ENCODE peak calls at places on chromosomes 12 and 14, in four cellular contexts. U, B, M and R are unnamed samples.

GRCh38 chr12:52837341-52837741 is 3.2 kb upstream of the KRT79 start:
- DNase-seq in U (no peak), B (peak), M (no peak), R (peak)

GRCh38 chr12:128623748-128624147 is 200.0 kb downstream of the SLC15A4 start:
- DNase-seq in U (no peak), B (no peak), M (no peak), R (no peak)

GRCh38 chr14:68084256-68084655 is 264.7 kb downstream of the RAD51B start:
- DNase-seq in U (no peak), B (peak), M (no peak), R (peak)

GRCh38 chr14:51095854-51096823 is 1.2 kb upstream of the TRIM9 start:
- DNase-seq in U (peak), B (no peak), M (peak), R (peak)

GRCh38 chr14:92323031-92323915 is at the start of gene SLC24A4:
- DNase-seq in U (no peak), B (no peak), M (peak), R (no peak)

GRCh38 chr14:73239463-73240241 is 2.3 kb downstream of the PAPLN start:
- DNase-seq in U (peak), B (peak), M (peak), R (peak)

GRCh38 chr12:57268264-57268663 is 17.3 kb upstream of the STAC3 start:
- DNase-seq in U (no peak), B (peak), M (no peak), R (no peak)

GRCh38 chr12:99810718-99811593 is 163.4 kb downstream of the GARIN6 start:
- DNase-seq in U (peak), B (peak), M (peak), R (peak)

GRCh38 chr14:72906316-72906715 is 12.4 kb upstream of the DPF3 start:
- DNase-seq in U (no peak), B (peak), M (no peak), R (no peak)

GRCh38 chr12:92608418-92609091 is 94.2 kb upstream of the PLEKHG7 start:
- DNase-seq in U (no peak), B (peak), M (peak), R (peak)

GRCh38 chr12:61584943-61585342 is 675.3 kb upstream of the USP15 start:
- DNase-seq in U (no peak), B (no peak), M (no peak), R (no peak)

GRCh38 chr14:68295316-68295816 is 475.8 kb downstream of the RAD51B start:
- DNase-seq in U (peak), B (no peak), M (no peak), R (no peak)

GRCh38 chr12:79086546-79086945 is 222.0 kb downstream of the SYT1 start:
- DNase-seq in U (no peak), B (no peak), M (no peak), R (no peak)

GRCh38 chr12:25839470-25839869 is 119.0 kb upstream of the RASSF8 start:
- DNase-seq in U (no peak), B (peak), M (no peak), R (peak)

GRCh38 chr12:43428088-43428600 is 123.9 kb downstream of the ADAMTS20 start:
- DNase-seq in U (peak), B (no peak), M (peak), R (no peak)

GRCh38 chr14:50342211-50343080 is 30.3 kb downstream of the DMAC2L start:
- DNase-seq in U (peak), B (peak), M (peak), R (peak)

GRCh38 chr12:84920331-84920730 is 7.7 kb upstream of the SLC6A15 start:
- DNase-seq in U (no peak), B (peak), M (no peak), R (peak)

GRCh38 chr12:132491349-132491663 is 1.4 kb downstream of the FBRSL1 start:
- DNase-seq in U (no peak), B (peak), M (no peak), R (no peak)

GRCh38 chr12:124030510-124030909 is 57.5 kb downstream of the ZNF664 start:
- DNase-seq in U (no peak), B (peak), M (peak), R (peak)

GRCh38 chr12:55932546-55932919 is 1.6 kb downstream of the DGKA start:
- DNase-seq in U (peak), B (no peak), M (peak), R (no peak)

GRCh38 chr12:124242529-124243065 is 52.3 kb upstream of the RFLNA start:
- DNase-seq in U (no peak), B (no peak), M (no peak), R (no peak)

GRCh38 chr12:131862600-131862993 is 31.8 kb upstream of the ULK1 start:
- DNase-seq in U (no peak), B (no peak), M (peak), R (no peak)

GRCh38 chr12:56338643-56339422 is at the start of gene IL23A:
- DNase-seq in U (no peak), B (peak), M (no peak), R (peak)

GRCh38 chr14:104293851-104294627 is 155.7 kb downstream of the KIF26A start:
- DNase-seq in U (no peak), B (peak), M (no peak), R (peak)

GRCh38 chr12:94282675-94283074 is 134.3 kb downstream of the PLXNC1 start:
- DNase-seq in U (no peak), B (no peak), M (no peak), R (no peak)

GRCh38 chr12:84974177-84974815 is 61.7 kb upstream of the SLC6A15 start:
- DNase-seq in U (no peak), B (no peak), M (no peak), R (no peak)

GRCh38 chr12:31029466-31029865 is 44.2 kb upstream of the DDX11 start:
- DNase-seq in U (no peak), B (no peak), M (no peak), R (no peak)

GRCh38 chr12:113996026-113996425 is 29.9 kb upstream of the RBM19 start:
- DNase-seq in U (no peak), B (no peak), M (no peak), R (no peak)

GRCh38 chr14:68884031-68885030 is 91.5 kb upstream of the ZFP36L1 start:
- DNase-seq in U (peak), B (peak), M (no peak), R (peak)

GRCh38 chr12:91729543-91729942 is 416.1 kb downstream of the BTG1 start:
- DNase-seq in U (no peak), B (no peak), M (no peak), R (no peak)

GRCh38 chr14:35712466-35712865 is 96.6 kb downstream of the RALGAPA1 start:
- DNase-seq in U (no peak), B (no peak), M (no peak), R (no peak)

GRCh38 chr14:67564236-67564635 is 31.1 kb downstream of the PLEKHH1 start:
- DNase-seq in U (no peak), B (no peak), M (no peak), R (peak)

GRCh38 chr14:90490727-90491050 is 93.9 kb downstream of the CALM1 start:
- DNase-seq in U (no peak), B (no peak), M (no peak), R (no peak)

GRCh38 chr12:47808574-47809380 is 10.9 kb downstream of the HDAC7 start:
- DNase-seq in U (no peak), B (peak), M (no peak), R (peak)

GRCh38 chr12:48787791-48788521 is 933 bp downstream of the ADCY6 start:
- DNase-seq in U (no peak), B (no peak), M (peak), R (no peak)

GRCh38 chr12:79557690-79558315 is 133.0 kb downstream of the PAWR start:
- DNase-seq in U (no peak), B (no peak), M (no peak), R (no peak)

GRCh38 chr14:77303417-77304156 is 17.1 kb downstream of the POMT2 start:
- DNase-seq in U (no peak), B (peak), M (no peak), R (peak)

GRCh38 chr14:23286020-23286903 is at the start of gene HOMEZ:
- DNase-seq in U (peak), B (peak), M (peak), R (peak)
- TF ChIP-seq CTCF in U (no peak), B (no peak), M (no peak), R (no peak)

GRCh38 chr14:58826845-58827686 is 189.3 kb downstream of the DACT1 start:
- DNase-seq in U (no peak), B (peak), M (no peak), R (no peak)
- TF ChIP-seq CTCF in U (no peak), B (peak), M (peak), R (peak)

GRCh38 chr14:64763089-64763782 is 59.0 kb downstream of the PLEKHG3 start:
- DNase-seq in U (no peak), B (no peak), M (no peak), R (no peak)

GRCh38 chr14:64764641-64765520 is 60.7 kb downstream of the PLEKHG3 start:
- DNase-seq in U (peak), B (peak), M (peak), R (peak)

GRCh38 chr14:64765740-64766302 is 61.6 kb downstream of the PLEKHG3 start:
- DNase-seq in U (no peak), B (no peak), M (no peak), R (no peak)

GRCh38 chr14:64762044-64763034 is 58.1 kb downstream of the PLEKHG3 start:
- DNase-seq in U (peak), B (peak), M (peak), R (peak)

DNA sequence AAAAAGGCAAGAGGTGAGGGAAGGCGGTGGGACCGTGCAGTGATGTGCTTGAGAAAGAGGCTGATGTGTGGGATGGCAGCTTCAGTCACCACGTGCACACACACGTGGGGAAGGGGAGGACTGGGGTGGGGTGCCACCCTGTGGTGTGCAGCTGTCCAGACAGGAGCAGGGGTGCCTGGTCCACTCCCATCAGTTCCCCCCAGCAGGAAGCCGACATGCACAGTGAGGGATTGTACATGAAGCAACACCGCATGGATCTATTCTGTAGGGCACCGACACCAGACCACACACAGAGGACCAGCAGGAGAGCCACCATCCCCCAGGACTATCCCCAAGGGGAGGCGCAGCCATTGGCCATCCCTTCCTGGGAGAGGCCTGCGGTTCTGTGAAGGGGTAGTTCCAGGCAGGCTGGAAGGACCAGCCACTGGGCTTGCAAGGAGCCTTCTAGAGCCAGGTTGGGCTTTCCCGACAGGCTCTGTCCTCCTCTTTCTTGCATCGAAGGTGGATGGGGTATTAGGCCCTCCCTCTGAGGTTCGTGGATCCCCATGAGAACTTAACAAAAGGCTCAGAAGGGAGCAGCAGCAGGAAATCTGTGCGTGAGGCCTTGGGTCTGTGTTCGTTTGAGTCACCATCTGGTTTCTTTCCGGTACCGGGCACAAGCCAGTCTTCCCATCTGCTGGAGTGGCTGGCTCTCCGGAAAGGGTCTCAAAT is 59.7 kb downstream of the PLEKHG3 start:
- DNase-seq in U (no peak), B (peak), M (peak), R (peak)
- TF ChIP-seq CTCF in U (no peak), B (no peak), M (peak), R (no peak)

GRCh38 chr12:117367006-117367638 is 5.7 kb upstream of the NOS1 start:
- DNase-seq in U (peak), B (peak), M (peak), R (peak)
- TF ChIP-seq CTCF in U (peak), B (peak), M (peak), R (peak)

GRCh38 chr12:72272731-72273498 is 745 bp downstream of the TRHDE start:
- DNase-seq in U (peak), B (peak), M (peak), R (no peak)
- TF ChIP-seq CTCF in U (no peak), B (peak), M (no peak), R (no peak)

DNA sequence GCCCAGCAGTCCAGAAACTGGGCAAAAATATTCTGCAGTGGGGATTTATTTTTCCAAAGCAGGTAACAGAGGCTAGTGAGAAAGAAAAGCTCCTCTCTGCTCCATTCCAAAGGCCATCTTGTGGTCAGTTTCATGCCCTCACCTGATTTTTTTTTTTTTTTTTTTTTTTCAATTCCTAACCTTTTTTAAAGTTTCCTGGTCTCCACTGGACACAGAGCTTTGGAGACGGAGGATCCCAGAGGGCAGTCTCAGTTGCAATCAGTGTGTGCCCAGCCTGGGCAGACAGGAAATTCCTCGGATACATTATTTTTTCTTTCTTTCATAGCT is 178.7 kb upstream of the BCL2L14 start:
- DNase-seq in U (no peak), B (no peak), M (no peak), R (no peak)
- TF ChIP-seq CTCF in U (peak), B (no peak), M (peak), R (peak)

DNA sequence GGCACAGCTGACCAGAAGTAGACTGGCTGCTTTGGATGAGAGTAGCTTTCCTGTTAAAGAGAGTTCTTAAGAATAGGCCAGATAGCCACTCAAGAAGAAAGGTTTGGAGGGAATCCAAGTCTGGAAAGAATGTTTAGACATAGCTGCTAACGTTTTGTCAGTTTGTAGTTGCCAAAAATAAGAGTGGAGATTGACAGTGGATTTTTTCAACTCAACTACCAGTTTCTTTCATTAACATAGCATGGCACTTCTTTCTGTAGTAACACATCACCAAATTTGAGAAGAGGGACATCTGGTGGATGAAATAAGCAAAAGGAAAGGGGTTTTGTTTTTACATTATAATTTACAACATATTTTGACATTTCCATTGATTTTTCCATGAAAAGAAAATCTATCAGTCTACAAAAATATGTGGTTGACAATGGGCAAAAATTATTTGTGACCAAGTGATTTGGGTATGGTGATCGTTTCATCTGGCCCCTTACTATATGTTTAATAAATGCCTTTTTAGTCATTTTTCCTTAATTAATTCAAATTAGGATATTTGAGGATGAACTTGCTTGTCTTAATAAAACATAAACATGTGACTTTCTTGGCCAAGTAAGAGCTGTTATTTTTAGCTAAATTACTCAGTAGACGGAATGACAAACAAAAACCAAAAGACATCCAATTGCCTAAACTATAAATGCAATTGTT is 71.1 kb downstream of the PTPRR start:
- DNase-seq in U (no peak), B (peak), M (peak), R (peak)
- TF ChIP-seq CTCF in U (peak), B (peak), M (peak), R (peak)

DNA sequence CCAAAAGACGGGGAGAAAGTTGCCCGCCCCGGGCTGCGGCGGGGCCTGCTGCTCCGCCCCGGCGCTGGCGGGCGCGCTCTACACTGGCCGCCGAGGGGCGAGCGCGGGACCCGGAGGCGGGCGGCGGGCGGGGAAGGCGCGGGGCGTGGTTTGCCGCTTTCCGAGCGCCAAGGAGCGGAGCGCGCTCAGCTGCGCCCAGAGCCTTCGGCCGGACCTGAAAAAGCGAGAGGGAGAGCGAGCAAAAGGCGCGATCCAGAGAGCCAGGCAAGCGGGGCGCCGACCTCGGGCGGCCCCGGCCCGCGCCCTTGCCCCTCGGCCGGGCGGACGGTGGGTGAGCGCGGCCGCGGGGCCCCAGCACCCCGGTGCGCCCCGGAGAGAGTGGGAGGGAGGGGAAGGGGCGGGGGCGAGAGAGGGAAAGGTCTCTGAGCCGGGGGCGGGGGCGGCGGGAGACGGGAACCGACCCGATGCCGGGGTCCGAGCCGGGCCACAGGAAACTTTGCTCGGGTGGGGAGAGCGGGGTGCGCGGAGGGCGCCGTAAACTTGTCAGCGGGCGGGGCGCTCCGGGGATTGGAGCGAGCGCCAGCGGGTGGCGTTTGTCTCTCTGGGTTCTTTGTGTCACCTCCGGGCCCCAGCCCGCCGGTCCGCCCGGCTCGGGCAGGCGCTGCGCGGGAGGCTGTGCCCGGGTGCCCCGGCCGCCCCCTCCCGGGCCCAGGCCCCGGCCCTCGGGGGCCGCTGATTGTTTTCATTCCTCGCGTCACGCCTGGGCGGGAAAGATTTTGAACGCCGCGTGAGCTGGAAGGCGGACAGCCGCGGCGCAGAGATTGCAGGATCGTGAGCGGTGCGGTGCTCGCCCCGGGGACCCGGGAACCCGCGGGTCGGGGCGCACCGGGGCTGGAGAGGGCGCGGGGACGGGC is at the start of gene SYNE2:
- DNase-seq in U (peak), B (peak), M (peak), R (peak)
- TF ChIP-seq CTCF in U (no peak), B (no peak), M (peak), R (no peak)

DNA sequence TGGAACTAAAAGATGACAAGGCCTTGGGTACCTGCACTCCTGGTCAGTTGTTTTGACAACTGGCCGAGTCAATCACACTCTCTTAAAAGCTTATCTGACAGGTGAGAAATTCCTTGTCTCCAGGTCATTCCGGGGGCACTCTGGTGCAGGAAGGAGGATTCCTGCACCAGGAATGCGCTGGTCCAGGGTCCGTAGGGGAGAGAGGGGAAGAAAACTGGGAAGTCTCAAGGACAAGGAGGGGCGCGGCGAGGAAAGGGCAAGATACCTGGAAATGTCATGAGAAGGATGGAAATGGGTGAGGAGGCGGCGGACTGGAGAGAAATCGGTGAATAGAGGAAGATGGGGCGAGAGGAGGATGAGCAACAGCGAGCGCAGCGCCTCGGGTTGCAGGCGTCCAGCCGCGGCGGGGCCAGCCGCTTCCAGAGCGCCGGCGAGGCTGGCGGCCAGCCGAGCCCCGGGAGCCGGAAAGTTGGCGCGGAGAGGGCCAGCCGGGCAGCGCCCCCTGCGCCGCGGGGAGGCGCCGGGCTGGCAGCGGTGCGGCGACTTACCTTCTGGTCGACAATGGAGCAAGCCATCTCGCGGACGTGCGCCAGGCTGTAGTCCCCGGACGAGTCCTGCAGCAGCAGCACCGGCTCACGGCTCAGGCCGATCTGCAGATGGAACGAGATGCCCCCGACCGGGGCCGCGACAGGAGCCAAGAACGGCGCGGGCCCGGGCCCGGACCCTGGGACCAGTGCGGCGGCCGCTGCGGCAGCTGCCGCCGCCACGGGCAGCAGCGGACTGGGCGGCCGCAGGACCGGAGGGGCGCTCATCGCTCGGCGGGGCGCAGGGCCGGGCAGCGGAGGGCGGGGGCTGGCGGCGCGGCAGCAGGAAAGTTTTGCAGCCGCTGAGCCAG is 699 bp downstream of the PRKD1 start:
- DNase-seq in U (peak), B (peak), M (peak), R (peak)
- TF ChIP-seq CTCF in U (no peak), B (no peak), M (peak), R (peak)

GRCh38 chr14:52397844-52398243 is 83.7 kb downstream of the PTGER2 start:
- DNase-seq in U (no peak), B (no peak), M (no peak), R (no peak)

GRCh38 chr14:52402812-52403526 is 88.9 kb downstream of the PTGER2 start:
- DNase-seq in U (no peak), B (peak), M (no peak), R (no peak)

GRCh38 chr14:52399104-52399503 is 85.0 kb downstream of the PTGER2 start:
- DNase-seq in U (no peak), B (no peak), M (no peak), R (no peak)

GRCh38 chr14:52400846-52401245 is 86.7 kb downstream of the PTGER2 start:
- DNase-seq in U (no peak), B (no peak), M (no peak), R (no peak)

GRCh38 chr14:52399886-52400599 is 85.9 kb downstream of the PTGER2 start:
- DNase-seq in U (no peak), B (peak), M (no peak), R (no peak)
- TF ChIP-seq CTCF in U (no peak), B (peak), M (no peak), R (no peak)